ENCODE peak calls at places on chromosomes 4 and X, in ten cellular contexts. One of them, this sample, is unnamed.

GRCh38 chr4:53591372-53591892 is at the start of gene LNX1:
- DNase-seq in left cardiac atrium: no peak
- DNase-seq in AG10803: no peak
- DNase-seq in left colon: peak
- DNase-seq in NCI-H2029: peak
- DNase-seq in NCI-H1436: peak
- DNase-seq in activated naive CD4-positive, alpha-beta T cell treated with anti-CD3 and anti-CD28 coated beads, Interleukin-2, amount 50 U/mL, for 72 hours: no peak
- DNase-seq in activated T-helper 1 cell treated with anti-CD3 and anti-CD28 coated beads, Interleukin-12 subunit alpha, Interleukin-12 subunit beta, Interleukin-2, Interleukin-4 antibody, amounts not matched to agents 30 ng/mL and 10 ng/mL and 1 ng/mL, durations not matched to agents 14 hours and 24 hours and 36 hours: no peak
- DNase-seq in fibroblast of mammary gland: no peak
- DNase-seq in mammary epithelial cell: no peak
- DNase-seq in this sample: no peak

GRCh38 chr4:8181844-8182243 is 17.2 kb upstream of the SH3TC1 start:
- DNase-seq in left cardiac atrium: peak
- DNase-seq in AG10803: no peak
- DNase-seq in left colon: peak
- DNase-seq in NCI-H2029: no peak
- DNase-seq in NCI-H1436: no peak
- DNase-seq in activated naive CD4-positive, alpha-beta T cell treated with anti-CD3 and anti-CD28 coated beads, Interleukin-2, amount 50 U/mL, for 72 hours: no peak
- DNase-seq in activated T-helper 1 cell treated with anti-CD3 and anti-CD28 coated beads, Interleukin-12 subunit alpha, Interleukin-12 subunit beta, Interleukin-2, Interleukin-4 antibody, amounts not matched to agents 30 ng/mL and 10 ng/mL and 1 ng/mL, durations not matched to agents 14 hours and 24 hours and 36 hours: no peak
- DNase-seq in fibroblast of mammary gland: no peak
- DNase-seq in mammary epithelial cell: no peak
- DNase-seq in this sample: no peak

GRCh38 chr4:8607603-8608481 is 15.3 kb downstream of the CPZ start:
- DNase-seq in left cardiac atrium: no peak
- DNase-seq in AG10803: no peak
- DNase-seq in left colon: peak
- DNase-seq in NCI-H2029: no peak
- DNase-seq in NCI-H1436: no peak
- DNase-seq in activated naive CD4-positive, alpha-beta T cell treated with anti-CD3 and anti-CD28 coated beads, Interleukin-2, amount 50 U/mL, for 72 hours: no peak
- DNase-seq in activated T-helper 1 cell treated with anti-CD3 and anti-CD28 coated beads, Interleukin-12 subunit alpha, Interleukin-12 subunit beta, Interleukin-2, Interleukin-4 antibody, amounts not matched to agents 30 ng/mL and 10 ng/mL and 1 ng/mL, durations not matched to agents 14 hours and 24 hours and 36 hours: peak
- DNase-seq in fibroblast of mammary gland: no peak
- DNase-seq in mammary epithelial cell: no peak
- DNase-seq in this sample: no peak

GRCh38 chrX:48580662-48581061 is 6.4 kb downstream of the RBM3 start:
- DNase-seq in left cardiac atrium: no peak
- DNase-seq in AG10803: no peak
- DNase-seq in left colon: no peak
- DNase-seq in NCI-H2029: no peak
- DNase-seq in NCI-H1436: no peak
- DNase-seq in activated naive CD4-positive, alpha-beta T cell treated with anti-CD3 and anti-CD28 coated beads, Interleukin-2, amount 50 U/mL, for 72 hours: no peak
- DNase-seq in activated T-helper 1 cell treated with anti-CD3 and anti-CD28 coated beads, Interleukin-12 subunit alpha, Interleukin-12 subunit beta, Interleukin-2, Interleukin-4 antibody, amounts not matched to agents 30 ng/mL and 10 ng/mL and 1 ng/mL, durations not matched to agents 14 hours and 24 hours and 36 hours: no peak
- DNase-seq in fibroblast of mammary gland: no peak
- DNase-seq in mammary epithelial cell: peak
- DNase-seq in this sample: no peak

GRCh38 chrX:106955004-106955772 is 35.0 kb downstream of the CLDN2 start:
- DNase-seq in left cardiac atrium: no peak
- DNase-seq in AG10803: no peak
- DNase-seq in left colon: no peak
- DNase-seq in NCI-H2029: no peak
- DNase-seq in NCI-H1436: no peak
- DNase-seq in activated naive CD4-positive, alpha-beta T cell treated with anti-CD3 and anti-CD28 coated beads, Interleukin-2, amount 50 U/mL, for 72 hours: no peak
- DNase-seq in activated T-helper 1 cell treated with anti-CD3 and anti-CD28 coated beads, Interleukin-12 subunit alpha, Interleukin-12 subunit beta, Interleukin-2, Interleukin-4 antibody, amounts not matched to agents 30 ng/mL and 10 ng/mL and 1 ng/mL, durations not matched to agents 14 hours and 24 hours and 36 hours: no peak
- DNase-seq in fibroblast of mammary gland: peak
- DNase-seq in mammary epithelial cell: peak
- DNase-seq in this sample: no peak

GRCh38 chr4:13985824-13986223 is 358.3 kb upstream of the BOD1L1 start:
- DNase-seq in left cardiac atrium: no peak
- DNase-seq in AG10803: no peak
- DNase-seq in left colon: no peak
- DNase-seq in NCI-H2029: no peak
- DNase-seq in NCI-H1436: no peak
- DNase-seq in activated naive CD4-positive, alpha-beta T cell treated with anti-CD3 and anti-CD28 coated beads, Interleukin-2, amount 50 U/mL, for 72 hours: no peak
- DNase-seq in activated T-helper 1 cell treated with anti-CD3 and anti-CD28 coated beads, Interleukin-12 subunit alpha, Interleukin-12 subunit beta, Interleukin-2, Interleukin-4 antibody, amounts not matched to agents 30 ng/mL and 10 ng/mL and 1 ng/mL, durations not matched to agents 14 hours and 24 hours and 36 hours: no peak
- DNase-seq in fibroblast of mammary gland: peak
- DNase-seq in mammary epithelial cell: no peak
- DNase-seq in this sample: no peak

GRCh38 chrX:24542756-24543155 is 77.7 kb downstream of the PDK3 start:
- DNase-seq in left cardiac atrium: no peak
- DNase-seq in AG10803: no peak
- DNase-seq in left colon: no peak
- DNase-seq in NCI-H2029: no peak
- DNase-seq in NCI-H1436: no peak
- DNase-seq in activated naive CD4-positive, alpha-beta T cell treated with anti-CD3 and anti-CD28 coated beads, Interleukin-2, amount 50 U/mL, for 72 hours: no peak
- DNase-seq in activated T-helper 1 cell treated with anti-CD3 and anti-CD28 coated beads, Interleukin-12 subunit alpha, Interleukin-12 subunit beta, Interleukin-2, Interleukin-4 antibody, amounts not matched to agents 30 ng/mL and 10 ng/mL and 1 ng/mL, durations not matched to agents 14 hours and 24 hours and 36 hours: no peak
- DNase-seq in fibroblast of mammary gland: peak
- DNase-seq in mammary epithelial cell: no peak
- DNase-seq in this sample: no peak

GRCh38 chr4:1556541-1557220 is 127.4 kb downstream of the FAM53A start:
- DNase-seq in left cardiac atrium: no peak
- DNase-seq in AG10803: no peak
- DNase-seq in left colon: no peak
- DNase-seq in NCI-H2029: no peak
- DNase-seq in NCI-H1436: no peak
- DNase-seq in activated naive CD4-positive, alpha-beta T cell treated with anti-CD3 and anti-CD28 coated beads, Interleukin-2, amount 50 U/mL, for 72 hours: no peak
- DNase-seq in activated T-helper 1 cell treated with anti-CD3 and anti-CD28 coated beads, Interleukin-12 subunit alpha, Interleukin-12 subunit beta, Interleukin-2, Interleukin-4 antibody, amounts not matched to agents 30 ng/mL and 10 ng/mL and 1 ng/mL, durations not matched to agents 14 hours and 24 hours and 36 hours: no peak
- DNase-seq in fibroblast of mammary gland: no peak
- DNase-seq in mammary epithelial cell: no peak
- DNase-seq in this sample: no peak

GRCh38 chrX:129723511-129723910 is 15.3 kb upstream of the XPNPEP2 start:
- DNase-seq in left cardiac atrium: no peak
- DNase-seq in AG10803: no peak
- DNase-seq in left colon: no peak
- DNase-seq in NCI-H2029: no peak
- DNase-seq in NCI-H1436: no peak
- DNase-seq in activated naive CD4-positive, alpha-beta T cell treated with anti-CD3 and anti-CD28 coated beads, Interleukin-2, amount 50 U/mL, for 72 hours: no peak
- DNase-seq in activated T-helper 1 cell treated with anti-CD3 and anti-CD28 coated beads, Interleukin-12 subunit alpha, Interleukin-12 subunit beta, Interleukin-2, Interleukin-4 antibody, amounts not matched to agents 30 ng/mL and 10 ng/mL and 1 ng/mL, durations not matched to agents 14 hours and 24 hours and 36 hours: no peak
- DNase-seq in fibroblast of mammary gland: no peak
- DNase-seq in mammary epithelial cell: no peak
- DNase-seq in this sample: no peak

GRCh38 chrX:40734956-40735317 is 405 bp downstream of the MED14 start:
- DNase-seq in left cardiac atrium: peak
- DNase-seq in AG10803: peak
- DNase-seq in left colon: no peak
- DNase-seq in NCI-H2029: no peak
- DNase-seq in NCI-H1436: no peak
- DNase-seq in activated naive CD4-positive, alpha-beta T cell treated with anti-CD3 and anti-CD28 coated beads, Interleukin-2, amount 50 U/mL, for 72 hours: no peak
- DNase-seq in activated T-helper 1 cell treated with anti-CD3 and anti-CD28 coated beads, Interleukin-12 subunit alpha, Interleukin-12 subunit beta, Interleukin-2, Interleukin-4 antibody, amounts not matched to agents 30 ng/mL and 10 ng/mL and 1 ng/mL, durations not matched to agents 14 hours and 24 hours and 36 hours: no peak
- DNase-seq in fibroblast of mammary gland: no peak
- DNase-seq in mammary epithelial cell: no peak
- DNase-seq in this sample: no peak

GRCh38 chr4:6229095-6229494 is 28.7 kb upstream of the JAKMIP1 start:
- DNase-seq in left cardiac atrium: no peak
- DNase-seq in AG10803: no peak
- DNase-seq in left colon: no peak
- DNase-seq in NCI-H2029: peak
- DNase-seq in NCI-H1436: no peak
- DNase-seq in activated naive CD4-positive, alpha-beta T cell treated with anti-CD3 and anti-CD28 coated beads, Interleukin-2, amount 50 U/mL, for 72 hours: peak
- DNase-seq in activated T-helper 1 cell treated with anti-CD3 and anti-CD28 coated beads, Interleukin-12 subunit alpha, Interleukin-12 subunit beta, Interleukin-2, Interleukin-4 antibody, amounts not matched to agents 30 ng/mL and 10 ng/mL and 1 ng/mL, durations not matched to agents 14 hours and 24 hours and 36 hours: no peak
- DNase-seq in fibroblast of mammary gland: no peak
- DNase-seq in mammary epithelial cell: no peak
- DNase-seq in this sample: no peak

GRCh38 chrX:77528034-77528433 is 80.8 kb downstream of the FGF16 start:
- DNase-seq in left cardiac atrium: no peak
- DNase-seq in AG10803: no peak
- DNase-seq in left colon: no peak
- DNase-seq in NCI-H2029: no peak
- DNase-seq in NCI-H1436: no peak
- DNase-seq in activated naive CD4-positive, alpha-beta T cell treated with anti-CD3 and anti-CD28 coated beads, Interleukin-2, amount 50 U/mL, for 72 hours: no peak
- DNase-seq in activated T-helper 1 cell treated with anti-CD3 and anti-CD28 coated beads, Interleukin-12 subunit alpha, Interleukin-12 subunit beta, Interleukin-2, Interleukin-4 antibody, amounts not matched to agents 30 ng/mL and 10 ng/mL and 1 ng/mL, durations not matched to agents 14 hours and 24 hours and 36 hours: no peak
- DNase-seq in fibroblast of mammary gland: no peak
- DNase-seq in mammary epithelial cell: no peak
- DNase-seq in this sample: no peak

GRCh38 chrX:136780738-136781137 is at the start of gene ARHGEF6:
- DNase-seq in left cardiac atrium: no peak
- DNase-seq in AG10803: no peak
- DNase-seq in left colon: peak
- DNase-seq in NCI-H2029: no peak
- DNase-seq in NCI-H1436: no peak
- DNase-seq in activated naive CD4-positive, alpha-beta T cell treated with anti-CD3 and anti-CD28 coated beads, Interleukin-2, amount 50 U/mL, for 72 hours: no peak
- DNase-seq in activated T-helper 1 cell treated with anti-CD3 and anti-CD28 coated beads, Interleukin-12 subunit alpha, Interleukin-12 subunit beta, Interleukin-2, Interleukin-4 antibody, amounts not matched to agents 30 ng/mL and 10 ng/mL and 1 ng/mL, durations not matched to agents 14 hours and 24 hours and 36 hours: peak
- DNase-seq in fibroblast of mammary gland: no peak
- DNase-seq in mammary epithelial cell: no peak
- DNase-seq in this sample: no peak

GRCh38 chrX:1430451-1430850 is 22.3 kb downstream of the ASMTL start:
- DNase-seq in left cardiac atrium: peak
- DNase-seq in AG10803: no peak
- DNase-seq in left colon: no peak
- DNase-seq in NCI-H2029: no peak
- DNase-seq in NCI-H1436: no peak
- DNase-seq in activated naive CD4-positive, alpha-beta T cell treated with anti-CD3 and anti-CD28 coated beads, Interleukin-2, amount 50 U/mL, for 72 hours: no peak
- DNase-seq in activated T-helper 1 cell treated with anti-CD3 and anti-CD28 coated beads, Interleukin-12 subunit alpha, Interleukin-12 subunit beta, Interleukin-2, Interleukin-4 antibody, amounts not matched to agents 30 ng/mL and 10 ng/mL and 1 ng/mL, durations not matched to agents 14 hours and 24 hours and 36 hours: no peak
- DNase-seq in fibroblast of mammary gland: no peak
- DNase-seq in mammary epithelial cell: no peak
- DNase-seq in this sample: no peak

GRCh38 chr4:136935305-136935704 is 597.0 kb downstream of the PCDH18 start:
- DNase-seq in left cardiac atrium: no peak
- DNase-seq in AG10803: no peak
- DNase-seq in left colon: no peak
- DNase-seq in NCI-H2029: no peak
- DNase-seq in NCI-H1436: no peak
- DNase-seq in activated naive CD4-positive, alpha-beta T cell treated with anti-CD3 and anti-CD28 coated beads, Interleukin-2, amount 50 U/mL, for 72 hours: no peak
- DNase-seq in activated T-helper 1 cell treated with anti-CD3 and anti-CD28 coated beads, Interleukin-12 subunit alpha, Interleukin-12 subunit beta, Interleukin-2, Interleukin-4 antibody, amounts not matched to agents 30 ng/mL and 10 ng/mL and 1 ng/mL, durations not matched to agents 14 hours and 24 hours and 36 hours: no peak
- DNase-seq in fibroblast of mammary gland: peak
- DNase-seq in mammary epithelial cell: no peak
- DNase-seq in this sample: no peak

GRCh38 chr4:106869551-106869950 is 166.6 kb downstream of the DKK2 start:
- DNase-seq in left cardiac atrium: no peak
- DNase-seq in AG10803: peak
- DNase-seq in left colon: no peak
- DNase-seq in NCI-H2029: no peak
- DNase-seq in NCI-H1436: no peak
- DNase-seq in activated naive CD4-positive, alpha-beta T cell treated with anti-CD3 and anti-CD28 coated beads, Interleukin-2, amount 50 U/mL, for 72 hours: no peak
- DNase-seq in activated T-helper 1 cell treated with anti-CD3 and anti-CD28 coated beads, Interleukin-12 subunit alpha, Interleukin-12 subunit beta, Interleukin-2, Interleukin-4 antibody, amounts not matched to agents 30 ng/mL and 10 ng/mL and 1 ng/mL, durations not matched to agents 14 hours and 24 hours and 36 hours: no peak
- DNase-seq in fibroblast of mammary gland: peak
- DNase-seq in mammary epithelial cell: peak
- DNase-seq in this sample: no peak

GRCh38 chr4:119211856-119212250 is 660 bp upstream of the USP53 start:
- DNase-seq in left cardiac atrium: no peak
- DNase-seq in AG10803: no peak
- DNase-seq in left colon: no peak
- DNase-seq in NCI-H2029: no peak
- DNase-seq in NCI-H1436: no peak
- DNase-seq in activated naive CD4-positive, alpha-beta T cell treated with anti-CD3 and anti-CD28 coated beads, Interleukin-2, amount 50 U/mL, for 72 hours: no peak
- DNase-seq in activated T-helper 1 cell treated with anti-CD3 and anti-CD28 coated beads, Interleukin-12 subunit alpha, Interleukin-12 subunit beta, Interleukin-2, Interleukin-4 antibody, amounts not matched to agents 30 ng/mL and 10 ng/mL and 1 ng/mL, durations not matched to agents 14 hours and 24 hours and 36 hours: no peak
- DNase-seq in fibroblast of mammary gland: no peak
- DNase-seq in mammary epithelial cell: no peak
- DNase-seq in this sample: no peak

GRCh38 chrX:105461013-105461412 is 240.5 kb upstream of the TEX13A start:
- DNase-seq in left cardiac atrium: no peak
- DNase-seq in AG10803: no peak
- DNase-seq in left colon: no peak
- DNase-seq in NCI-H2029: no peak
- DNase-seq in NCI-H1436: no peak
- DNase-seq in activated naive CD4-positive, alpha-beta T cell treated with anti-CD3 and anti-CD28 coated beads, Interleukin-2, amount 50 U/mL, for 72 hours: no peak
- DNase-seq in activated T-helper 1 cell treated with anti-CD3 and anti-CD28 coated beads, Interleukin-12 subunit alpha, Interleukin-12 subunit beta, Interleukin-2, Interleukin-4 antibody, amounts not matched to agents 30 ng/mL and 10 ng/mL and 1 ng/mL, durations not matched to agents 14 hours and 24 hours and 36 hours: no peak
- DNase-seq in fibroblast of mammary gland: peak
- DNase-seq in mammary epithelial cell: peak
- DNase-seq in this sample: no peak

This sample was measured in NCI-H1694 treated with DMSO at 0.1 percent for 48 hours.